ENCODE peak calls at places on chromosome 15, in five cellular contexts. O, Y, A, L and R are unnamed samples. For H3K9me3 and H3K27me3, the result is how much of the 10 kb centered on the place peaks cover.

GRCh38 chr15:90561344-90562244 is 31.9 kb downstream of the CRTC3 start:
- DNase-seq in L (no peak), Y (no peak), A (no peak), O (no peak), R (peak)

GRCh38 chr15:77032647-77033416 is 37.9 kb downstream of the PSTPIP1 start:
- DNase-seq in Y (no peak), A (no peak), L (no peak), O (no peak), R (no peak)

GRCh38 chr15:95464091-95464888 is 866.2 kb upstream of the NR2F2 start:
- DNase-seq in Y (no peak), L (no peak), A (no peak), O (no peak), R (no peak)

GRCh38 chr15:59360896-59361295 is 11.8 kb downstream of the MYO1E start:
- DNase-seq in Y (no peak), A (no peak), O (no peak), L (no peak), R (no peak)

GRCh38 chr15:76829939-76830338 is 75.2 kb downstream of the SCAPER start:
- DNase-seq in A (no peak), O (no peak), L (no peak), Y (no peak), R (no peak)

GRCh38 chr15:37032091-37032775 is 68.1 kb downstream of the MEIS2 start:
- DNase-seq in A (no peak), O (no peak), Y (no peak), L (no peak), R (no peak)

GRCh38 chr15:92383528-92384326 is 10.0 kb upstream of the ST8SIA2 start:
- DNase-seq in O (no peak), L (no peak), Y (no peak), A (no peak), R (no peak)

GRCh38 chr15:91853968-91854943 is 748 bp downstream of the SLCO3A1 start:
- DNase-seq in L (no peak), A (peak), Y (no peak), O (peak), R (peak)

GRCh38 chr15:76793162-76793561 is 112.0 kb downstream of the SCAPER start:
- DNase-seq in A (no peak), L (no peak), O (no peak), Y (no peak), R (no peak)

GRCh38 chr15:57251308-57251707 is 125.0 kb upstream of the CGNL1 start:
- DNase-seq in O (no peak), A (no peak), Y (no peak), L (no peak), R (no peak)

GRCh38 chr15:69729167-69729748 is 276.6 kb downstream of the RPLP1 start:
- DNase-seq in L (no peak), Y (peak), A (no peak), O (no peak), R (peak)

GRCh38 chr15:44034933-44035624 is 160.0 kb downstream of the FRMD5 start:
- DNase-seq in A (no peak), Y (no peak), O (no peak), L (no peak), R (no peak)

DNA sequence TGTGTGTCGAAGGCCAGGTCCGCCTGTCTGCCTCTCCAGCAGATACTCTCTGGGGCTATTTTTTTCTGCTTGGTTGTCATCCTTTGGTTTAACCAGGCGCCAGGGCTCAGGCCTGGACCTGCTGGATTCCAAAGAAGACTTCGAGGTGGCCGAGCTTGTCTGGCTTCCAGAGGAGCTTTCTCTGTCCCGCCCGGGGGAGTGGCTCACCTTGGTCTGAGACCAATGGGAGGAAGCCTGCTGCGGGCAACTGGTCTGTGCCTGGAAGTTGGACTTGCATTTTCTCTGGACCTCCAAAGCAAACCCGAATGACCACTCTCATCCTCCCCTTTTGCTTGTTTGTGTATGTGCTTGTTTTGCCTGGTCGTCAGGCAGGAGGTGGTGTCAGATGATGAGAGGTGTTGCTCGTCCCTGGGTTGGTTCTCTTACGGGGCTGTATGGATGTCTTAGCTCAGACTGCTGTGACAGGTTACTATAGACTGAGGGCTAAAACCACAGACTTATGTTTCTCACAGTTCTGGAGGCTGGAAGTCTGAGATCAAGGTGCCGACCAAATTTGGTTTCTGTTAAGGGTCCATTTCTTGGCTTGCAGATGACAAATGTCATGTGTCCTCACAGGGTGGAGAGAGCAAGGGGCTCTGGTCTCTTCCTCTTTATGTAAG is 19.3 kb downstream of the IGF1R start:
- DNase-seq in L (peak), Y (no peak), O (no peak), A (no peak), R (no peak)
- H3K27ac ChIP-seq in L (peak), Y (no peak), O (no peak), A (peak), R (no peak)

DNA sequence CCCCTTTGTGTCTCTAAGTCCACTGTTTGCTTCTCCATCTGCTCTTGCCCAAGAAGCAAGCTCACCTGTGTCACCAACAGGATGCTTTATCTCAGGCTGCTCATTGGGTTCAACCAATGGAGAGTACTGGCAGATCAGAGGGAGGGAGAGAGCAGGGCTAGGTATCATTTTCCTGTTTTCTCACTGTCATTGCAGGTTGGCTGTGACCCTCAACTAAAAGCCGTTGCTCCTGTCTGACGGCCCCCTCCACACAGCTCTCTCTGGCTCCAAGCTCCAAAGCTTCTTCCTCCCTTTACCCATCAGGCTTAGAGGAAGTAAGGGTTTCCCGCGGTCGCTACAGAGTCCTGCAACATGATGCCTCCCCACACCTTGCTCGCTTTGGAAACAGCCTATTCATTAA is 288.3 kb upstream of the IGF1R start:
- DNase-seq in A (no peak), Y (no peak), L (no peak), O (no peak), R (no peak)
- H3K9me3 ChIP-seq in A (under half), Y (under half), L (under half), O (under half), R (under half)

DNA sequence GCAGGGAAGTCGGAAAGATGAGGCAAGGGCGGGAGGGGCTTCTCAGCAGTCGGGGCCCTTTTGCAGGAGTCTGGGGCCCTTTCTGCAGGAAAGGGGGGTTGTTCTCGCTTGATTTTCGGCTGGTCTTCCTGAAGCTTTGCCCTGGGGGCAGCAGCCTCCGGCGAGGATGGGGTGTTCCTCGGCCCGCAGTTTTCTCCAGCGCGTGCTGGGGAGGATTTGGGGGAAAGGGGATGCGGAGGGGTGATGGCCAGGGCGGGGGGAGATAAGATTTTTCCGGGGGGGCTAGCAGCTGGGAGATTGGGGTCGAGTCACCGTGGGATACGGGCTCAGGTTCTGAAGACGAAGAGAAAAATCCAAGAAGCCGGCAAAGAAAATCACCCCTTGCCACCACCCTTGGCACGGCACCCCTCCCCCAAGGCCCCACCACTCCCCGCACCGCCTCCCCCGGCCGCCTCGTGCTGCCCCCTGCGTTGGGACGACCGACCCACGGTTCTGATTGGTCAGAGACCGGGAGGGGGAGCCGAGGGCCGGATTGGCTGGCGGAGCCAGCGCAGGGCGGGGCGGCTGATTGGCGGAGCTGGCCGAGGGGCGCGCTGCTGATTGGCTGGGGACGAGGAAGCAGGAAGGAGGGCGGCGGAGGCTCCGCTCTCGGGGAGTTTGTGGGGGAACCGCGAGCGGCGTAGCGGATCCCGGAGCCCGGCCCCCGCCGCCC is at the start of gene BAHD1:
- DNase-seq in A (peak), Y (peak), O (peak), L (peak), R (peak)
- H3K27me3 ChIP-seq in A (under half), Y (under half), O (under half), L (under half), R (under half)

GRCh38 chr15:42582569-42583235 is 7.3 kb downstream of the STARD9 start:
- DNase-seq in L (no peak), O (no peak), Y (no peak), A (no peak), R (no peak)
- H3K27ac ChIP-seq in L (no peak), O (no peak), Y (no peak), A (peak), R (no peak)

GRCh38 chr15:27123808-27124207 is 152.8 kb downstream of the GABRG3 start:
- DNase-seq in L (no peak), Y (no peak), O (no peak), A (no peak), R (no peak)
- H3K9me3 ChIP-seq in L (under half), Y (under half), O (under half), A (under half), R (under half)

GRCh38 chr15:41536866-41537265 is 7.2 kb downstream of the RPAP1 start:
- DNase-seq in Y (no peak), O (no peak), L (no peak), A (no peak), R (no peak)
- H3K27me3 ChIP-seq in Y (under half), O (under half), L (under half), A (under half), R (under half)

DNA sequence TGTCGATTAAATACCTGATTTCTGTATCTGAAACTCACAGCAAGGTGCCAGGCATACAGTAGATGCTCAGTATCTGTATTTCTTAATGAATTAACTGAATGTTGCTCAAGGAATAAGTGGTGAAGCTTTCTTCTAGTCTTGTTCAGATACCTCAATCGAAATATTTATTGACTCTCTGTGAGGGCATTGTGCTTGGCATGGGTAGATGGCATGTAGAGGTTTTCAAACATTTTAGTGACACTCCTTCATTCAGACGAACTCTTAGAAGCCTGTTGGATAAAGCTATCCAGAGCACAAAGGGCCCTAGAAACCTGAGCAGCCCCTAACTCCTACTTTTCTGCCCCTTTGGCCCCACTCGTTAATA is 369 bp upstream of the SNX1 start:
- DNase-seq in Y (no peak), L (no peak), A (no peak), O (no peak), R (no peak)
- H3K27ac ChIP-seq in Y (peak), L (peak), A (peak), O (no peak), R (peak)

DNA sequence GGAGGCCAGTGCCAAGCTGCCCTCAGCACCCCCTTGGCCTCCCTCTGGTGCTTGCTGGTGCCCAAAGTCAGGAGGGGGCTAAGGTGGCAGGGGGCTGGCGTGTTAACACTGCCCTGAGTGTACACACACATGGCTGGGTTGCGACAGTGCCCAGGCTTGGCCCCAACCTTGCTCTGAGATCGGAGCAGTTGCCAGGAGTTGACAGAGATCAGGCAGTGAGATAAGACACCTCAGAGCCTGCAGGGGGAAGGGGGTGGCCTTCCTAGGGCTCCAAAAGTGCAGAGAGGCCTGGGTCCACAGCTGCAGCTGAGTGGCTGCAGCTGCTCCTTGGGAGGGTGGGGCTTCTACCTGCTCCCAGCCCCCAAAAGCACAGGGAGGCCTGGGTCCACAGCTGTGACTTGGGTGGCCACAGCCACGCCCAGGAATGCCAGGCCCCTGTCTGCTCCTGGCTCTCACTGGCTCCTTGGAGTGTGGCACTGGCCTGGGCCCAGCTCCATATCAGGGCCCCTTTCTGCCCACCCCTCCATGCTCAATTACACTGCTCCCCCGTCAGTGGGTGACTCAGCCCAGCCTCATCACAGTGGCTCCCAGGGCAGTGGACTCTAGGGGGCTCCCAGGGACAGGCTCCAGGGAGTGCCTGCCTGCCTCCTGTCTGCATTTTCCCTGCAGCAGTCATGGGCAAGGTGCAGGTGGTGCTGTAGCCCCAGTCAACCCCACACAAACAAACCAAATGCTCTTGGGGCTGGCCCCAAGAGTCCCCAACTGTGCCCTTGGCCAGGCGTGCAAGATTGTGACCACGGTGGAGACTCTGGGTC is 56.4 kb upstream of the C15orf39 start:
- DNase-seq in L (peak), A (no peak), O (no peak), Y (no peak), R (no peak)
- H3K9me3 ChIP-seq in L (under half), A (under half), O (under half), Y (under half), R (under half)

DNA sequence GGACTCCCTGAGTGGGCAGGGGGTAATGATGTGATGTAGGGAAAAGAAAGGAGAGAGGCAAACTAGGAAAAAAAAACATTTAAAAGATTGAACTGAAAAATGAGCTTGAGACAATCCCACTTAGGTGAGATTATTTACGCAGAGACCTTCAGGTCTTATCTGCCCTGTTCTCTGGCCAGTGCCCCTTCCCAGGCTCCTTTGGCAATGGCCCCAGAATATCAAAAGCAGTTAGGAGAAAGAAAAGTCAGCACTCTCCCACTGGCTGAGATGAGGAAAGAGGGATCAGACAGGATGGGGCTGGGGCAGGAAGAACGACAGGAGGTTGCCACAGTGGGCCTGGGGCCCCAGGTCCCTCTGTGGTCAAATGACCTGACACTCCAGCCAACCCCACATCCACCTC is 105.4 kb downstream of the MEGF11 start:
- DNase-seq in O (no peak), L (no peak), Y (no peak), A (no peak), R (no peak)
- H3K27me3 ChIP-seq in O (under half), L (under half), Y (under half), A (half or more), R (under half)